ENCODE peak calls at places on chromosomes 16 and 17, in five cellular contexts. One of them, this sample, is unnamed.

GRCh38 chr16:17270683-17271109 is 200.1 kb downstream of the XYLT1 start:
- DNase-seq in stomach: peak
- DNase-seq in transverse colon: peak
- DNase-seq in upper lobe of left lung: no peak
- DNase-seq in K562: no peak
- DNase-seq in this sample: no peak

GRCh38 chr16:29913514-29913913 is 12.5 kb downstream of the KCTD13 start:
- DNase-seq in stomach: no peak
- DNase-seq in transverse colon: no peak
- DNase-seq in upper lobe of left lung: no peak
- DNase-seq in K562: no peak
- DNase-seq in this sample: no peak

GRCh38 chr17:19338031-19338990 is 24.2 kb downstream of the B9D1 start:
- DNase-seq in stomach: peak
- DNase-seq in transverse colon: peak
- DNase-seq in upper lobe of left lung: peak
- DNase-seq in K562: peak
- DNase-seq in this sample: no peak

GRCh38 chr16:10536814-10537389 is 43.5 kb downstream of the EMP2 start:
- DNase-seq in stomach: no peak
- DNase-seq in transverse colon: no peak
- DNase-seq in upper lobe of left lung: no peak
- DNase-seq in K562: no peak
- DNase-seq in this sample: no peak

GRCh38 chr17:17422217-17422610 is 54.6 kb upstream of the MED9 start:
- DNase-seq in stomach: no peak
- DNase-seq in transverse colon: no peak
- DNase-seq in upper lobe of left lung: no peak
- DNase-seq in K562: no peak
- DNase-seq in this sample: peak

GRCh38 chr16:56869513-56870270 is 4.7 kb downstream of the SLC12A3 start:
- DNase-seq in stomach: no peak
- DNase-seq in transverse colon: peak
- DNase-seq in upper lobe of left lung: peak
- DNase-seq in K562: peak
- DNase-seq in this sample: no peak

GRCh38 chr17:63646492-63646815 is 24.2 kb downstream of the MAP3K3 start:
- DNase-seq in stomach: no peak
- DNase-seq in transverse colon: no peak
- DNase-seq in upper lobe of left lung: no peak
- DNase-seq in K562: no peak
- DNase-seq in this sample: no peak

GRCh38 chr16:50198802-50199410 is 45.8 kb downstream of the TENT4B start:
- DNase-seq in stomach: no peak
- DNase-seq in transverse colon: no peak
- DNase-seq in upper lobe of left lung: no peak
- DNase-seq in K562: no peak
- DNase-seq in this sample: no peak

GRCh38 chr17:11705111-11705510 is 106.8 kb downstream of the DNAH9 start:
- DNase-seq in stomach: no peak
- DNase-seq in transverse colon: peak
- DNase-seq in upper lobe of left lung: no peak
- DNase-seq in K562: no peak
- DNase-seq in this sample: no peak

GRCh38 chr16:78563905-78564304 is 464.5 kb downstream of the WWOX start:
- DNase-seq in stomach: no peak
- DNase-seq in transverse colon: no peak
- DNase-seq in upper lobe of left lung: no peak
- DNase-seq in K562: no peak
- DNase-seq in this sample: no peak

GRCh38 chr16:14302031-14302398 is 230.9 kb downstream of the MRTFB start:
- DNase-seq in stomach: peak
- DNase-seq in transverse colon: peak
- DNase-seq in upper lobe of left lung: peak
- DNase-seq in K562: peak
- DNase-seq in this sample: no peak

GRCh38 chr16:87966685-87967185 is 15.5 kb downstream of the BANP start:
- DNase-seq in stomach: peak
- DNase-seq in transverse colon: peak
- DNase-seq in upper lobe of left lung: peak
- DNase-seq in K562: no peak
- DNase-seq in this sample: no peak

GRCh38 chr16:67034478-67034877 is 5.5 kb downstream of the CBFB start:
- DNase-seq in stomach: no peak
- DNase-seq in transverse colon: no peak
- DNase-seq in upper lobe of left lung: no peak
- DNase-seq in K562: no peak
- DNase-seq in this sample: no peak

GRCh38 chr16:8686031-8686621 is 11.7 kb downstream of the ABAT start:
- DNase-seq in stomach: peak
- DNase-seq in transverse colon: peak
- DNase-seq in upper lobe of left lung: no peak
- DNase-seq in K562: no peak
- DNase-seq in this sample: no peak

GRCh38 chr16:66947302-66948033 is 12.2 kb downstream of the CES2 start:
- DNase-seq in stomach: peak
- DNase-seq in transverse colon: peak
- DNase-seq in upper lobe of left lung: peak
- DNase-seq in K562: peak
- DNase-seq in this sample: peak

GRCh38 chr17:28575126-28575795 is 1.4 kb downstream of the ALDOC start:
- DNase-seq in stomach: no peak
- DNase-seq in transverse colon: no peak
- DNase-seq in upper lobe of left lung: no peak
- DNase-seq in K562: peak
- DNase-seq in this sample: no peak

GRCh38 chr16:17078950-17079631 is 391.7 kb downstream of the XYLT1 start:
- DNase-seq in stomach: no peak
- DNase-seq in transverse colon: no peak
- DNase-seq in upper lobe of left lung: no peak
- DNase-seq in K562: no peak
- DNase-seq in this sample: no peak

GRCh38 chr16:64596196-64596595 is 525.7 kb downstream of the CDH11 start:
- DNase-seq in stomach: no peak
- DNase-seq in transverse colon: no peak
- DNase-seq in upper lobe of left lung: no peak
- DNase-seq in K562: no peak
- DNase-seq in this sample: no peak

GRCh38 chr16:83100679-83101078 is 473.9 kb downstream of the CDH13 start:
- DNase-seq in stomach: no peak
- DNase-seq in transverse colon: no peak
- DNase-seq in upper lobe of left lung: no peak
- DNase-seq in K562: no peak
- DNase-seq in this sample: no peak

GRCh38 chr16:2905241-2905987 is 6.3 kb upstream of the FLYWCH1 start:
- DNase-seq in stomach: peak
- DNase-seq in transverse colon: peak
- DNase-seq in upper lobe of left lung: peak
- DNase-seq in K562: peak
- DNase-seq in this sample: peak

GRCh38 chr17:44331249-44331760 is 6.7 kb upstream of the SLC25A39 start:
- DNase-seq in stomach: peak
- DNase-seq in transverse colon: peak
- DNase-seq in upper lobe of left lung: peak
- DNase-seq in K562: peak
- DNase-seq in this sample: no peak
- TF ChIP-seq EP300 in stomach: no peak
- TF ChIP-seq EP300 in transverse colon: no peak
- TF ChIP-seq EP300 in upper lobe of left lung: no peak
- TF ChIP-seq EP300 in K562: no peak
- TF ChIP-seq EP300 in this sample: no peak

DNA sequence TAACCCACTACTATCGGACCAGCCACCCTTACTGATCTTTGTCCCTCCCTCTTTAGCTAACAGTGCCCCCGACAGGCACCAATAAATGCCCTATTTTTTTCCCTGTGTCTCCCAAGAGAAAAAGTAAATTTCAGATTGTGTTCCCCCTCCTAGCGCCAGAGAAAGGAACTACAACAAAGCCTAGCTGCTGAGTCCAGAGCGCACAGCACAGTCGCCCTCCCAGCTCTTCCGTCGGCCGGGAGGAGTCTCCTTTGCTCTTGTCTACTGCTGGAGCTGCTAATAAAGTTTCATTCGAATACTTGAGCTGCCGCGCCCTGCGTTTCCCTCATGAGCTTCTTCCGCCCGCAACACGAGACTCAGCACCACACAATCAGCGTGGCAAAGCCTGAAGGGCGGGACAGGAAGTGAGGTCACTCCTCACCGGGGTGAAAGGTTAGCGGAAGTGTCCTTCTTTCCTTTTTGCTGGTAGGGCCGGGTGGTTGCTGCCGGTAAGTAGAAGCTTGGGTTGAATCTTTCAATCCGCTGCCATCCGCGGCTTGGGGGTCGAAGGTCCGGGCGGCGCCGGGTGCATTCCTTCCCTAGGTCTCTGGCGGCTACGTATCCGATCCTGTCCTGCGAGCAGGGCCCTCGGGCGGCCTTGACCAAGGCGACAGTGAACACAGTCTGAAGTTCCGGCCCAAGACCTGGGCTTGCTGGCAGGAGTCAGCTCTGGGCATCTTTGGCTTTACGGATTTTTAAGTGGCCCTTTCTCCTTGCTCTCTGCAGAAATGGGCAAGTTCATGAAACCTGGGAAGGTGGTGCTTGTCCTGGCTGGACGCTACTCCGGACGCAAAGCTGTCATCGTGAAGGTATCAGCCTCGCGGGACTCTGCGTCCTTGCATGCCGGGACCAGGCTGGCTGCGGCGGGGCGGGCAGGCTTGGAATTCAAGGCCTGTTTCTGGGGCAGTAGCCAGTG is at the start of gene RPL27:
- DNase-seq in stomach: peak
- DNase-seq in transverse colon: peak
- DNase-seq in upper lobe of left lung: peak
- DNase-seq in K562: peak
- DNase-seq in this sample: peak
- TF ChIP-seq POLR2AphosphoS5 in stomach: peak
- TF ChIP-seq POLR2AphosphoS5 in transverse colon: peak
- TF ChIP-seq POLR2AphosphoS5 in upper lobe of left lung: peak
- TF ChIP-seq POLR2AphosphoS5 in K562: peak
- TF ChIP-seq POLR2AphosphoS5 in this sample: peak

DNA sequence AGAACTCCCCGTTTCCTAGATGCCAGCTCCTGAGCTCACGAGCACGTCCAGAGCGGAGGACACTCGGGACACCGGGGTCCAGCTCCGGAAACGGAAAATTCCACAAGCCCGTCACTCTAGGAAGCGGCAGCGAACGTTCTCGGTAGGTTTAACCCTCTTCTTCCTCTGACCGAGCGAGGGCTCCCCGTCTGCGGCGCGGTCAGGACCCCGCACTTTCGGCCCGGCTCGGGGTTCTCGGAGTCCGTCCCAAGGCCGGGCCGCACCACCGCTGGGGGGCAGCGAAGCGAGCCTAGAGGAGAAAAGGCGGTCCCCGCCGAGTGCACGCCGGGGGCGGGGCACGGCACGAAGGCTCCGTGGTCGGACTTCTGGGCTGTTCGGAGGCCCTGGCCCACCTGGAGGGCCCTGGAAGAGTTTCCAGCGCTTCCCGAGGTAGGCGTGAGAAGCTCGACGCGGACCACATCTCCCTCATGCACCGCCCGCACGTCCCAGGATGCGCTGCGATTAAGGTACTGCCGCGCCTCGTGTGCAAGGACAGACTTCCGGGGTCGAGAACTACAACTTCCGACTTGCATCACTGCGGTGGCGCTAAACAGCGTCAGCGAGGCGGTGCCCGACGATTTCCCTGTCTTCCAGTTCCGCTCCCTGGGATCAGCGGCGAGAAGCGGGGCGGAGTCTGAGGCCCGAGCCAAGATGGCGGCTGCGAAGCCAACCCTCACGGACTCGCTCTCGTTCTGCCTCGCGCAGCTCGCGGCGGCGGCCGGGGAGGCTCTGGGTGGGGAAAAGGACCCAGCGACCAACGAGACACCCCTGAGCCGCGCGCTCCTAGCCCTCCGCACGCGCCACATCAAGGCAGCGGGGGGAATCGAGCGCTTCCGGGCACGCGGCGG is at the start of gene ARMC5:
- DNase-seq in stomach: peak
- DNase-seq in transverse colon: peak
- DNase-seq in upper lobe of left lung: peak
- DNase-seq in K562: peak
- DNase-seq in this sample: peak
- TF ChIP-seq POLR2A in stomach: no peak
- TF ChIP-seq POLR2A in transverse colon: peak
- TF ChIP-seq POLR2A in upper lobe of left lung: no peak
- TF ChIP-seq POLR2A in K562: peak
- TF ChIP-seq POLR2A in this sample: peak

GRCh38 chr16:12294471-12294870 is 317.9 kb downstream of the SNX29 start:
- DNase-seq in stomach: no peak
- DNase-seq in transverse colon: no peak
- DNase-seq in upper lobe of left lung: no peak
- DNase-seq in K562: no peak
- DNase-seq in this sample: no peak
- TF ChIP-seq EP300 in stomach: no peak
- TF ChIP-seq EP300 in transverse colon: no peak
- TF ChIP-seq EP300 in upper lobe of left lung: no peak
- TF ChIP-seq EP300 in K562: no peak
- TF ChIP-seq EP300 in this sample: no peak

DNA sequence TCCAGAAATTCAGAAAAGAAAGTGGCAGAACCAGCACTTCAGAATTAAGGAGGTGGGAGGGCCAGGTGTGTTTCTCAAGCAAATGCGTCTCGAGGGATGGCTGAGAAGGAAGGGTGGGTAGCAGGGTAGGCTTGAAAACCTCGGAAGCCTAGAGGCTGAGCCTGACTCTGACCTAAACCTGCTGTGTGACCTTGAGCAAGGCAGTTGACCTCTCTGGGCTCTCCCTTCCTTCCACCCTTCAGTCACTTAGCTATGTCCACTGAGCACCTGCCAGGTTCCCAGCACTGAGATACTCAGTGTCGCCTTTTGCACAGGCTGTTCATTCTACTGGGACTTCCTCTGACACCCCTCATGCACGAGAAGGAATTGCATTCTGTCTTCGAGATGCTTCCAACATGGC is 113.0 kb downstream of the GSG1L start:
- DNase-seq in stomach: peak
- DNase-seq in transverse colon: no peak
- DNase-seq in upper lobe of left lung: no peak
- DNase-seq in K562: no peak
- DNase-seq in this sample: peak
- TF ChIP-seq POLR2AphosphoS5 in stomach: no peak
- TF ChIP-seq POLR2AphosphoS5 in transverse colon: no peak
- TF ChIP-seq POLR2AphosphoS5 in upper lobe of left lung: no peak
- TF ChIP-seq POLR2AphosphoS5 in K562: no peak
- TF ChIP-seq POLR2AphosphoS5 in this sample: no peak

DNA sequence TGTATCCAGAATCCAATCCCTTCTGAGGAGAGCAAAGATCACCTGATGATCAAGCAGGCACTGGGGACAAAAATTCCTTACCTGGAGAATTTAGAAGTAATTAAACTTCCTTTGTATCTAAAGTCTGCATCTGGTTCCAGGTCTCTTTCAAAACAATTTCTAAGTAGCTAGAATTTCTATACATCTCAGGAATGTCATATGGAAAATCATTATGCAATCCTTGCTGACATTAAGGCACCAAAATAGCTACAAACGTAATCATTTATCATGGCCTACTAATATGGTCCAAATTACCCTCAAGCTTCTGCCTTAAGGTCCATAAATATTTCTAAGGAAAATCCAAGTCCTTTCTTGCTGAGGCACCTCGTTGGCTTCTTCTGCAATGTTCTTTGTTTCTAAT is 32.9 kb upstream of the YPEL2 start:
- DNase-seq in stomach: no peak
- DNase-seq in transverse colon: no peak
- DNase-seq in upper lobe of left lung: no peak
- DNase-seq in K562: no peak
- DNase-seq in this sample: no peak
- TF ChIP-seq POLR2A in stomach: no peak
- TF ChIP-seq POLR2A in transverse colon: no peak
- TF ChIP-seq POLR2A in upper lobe of left lung: no peak
- TF ChIP-seq POLR2A in K562: no peak
- TF ChIP-seq POLR2A in this sample: no peak